ENCODE peak calls at places on chromosomes 2 and 18, in seven cellular contexts. V is mesendoderm, L is mesenchymal stem cell, G is H9, Q is IMR-90, C is trophoblast cell, J is H1. P is an unnamed sample.

GRCh38 chr2:33673937-33674336 is 74.8 kb upstream of the FAM98A start:
- DNase-seq in J (no peak), G (no peak), V (peak), Q (peak), C (no peak), L (peak), P (no peak)

GRCh38 chr18:77478619-77479018 is 229.0 kb downstream of the GALR1 start:
- DNase-seq in J (no peak), Q (no peak), L (no peak), G (no peak), V (peak), C (no peak), P (no peak)

GRCh38 chr2:219571311-219572236 is at the start of gene OBSL1:
- DNase-seq in Q (peak), C (peak), V (peak), G (peak), J (no peak), L (peak), P (peak)

GRCh38 chr2:189782221-189782671 is 1.9 kb downstream of the ORMDL1 start:
- DNase-seq in Q (peak), V (no peak), C (peak), G (no peak), L (peak), J (no peak), P (no peak)

GRCh38 chr18:470661-471501 is 29.6 kb downstream of the COLEC12 start:
- DNase-seq in C (no peak), V (no peak), L (peak), J (no peak), G (no peak), Q (peak), P (no peak)

GRCh38 chr18:13614701-13615288 is 111.6 kb downstream of the FAM210A start:
- DNase-seq in Q (no peak), J (no peak), V (no peak), L (no peak), C (no peak), G (no peak), P (no peak)

GRCh38 chr2:28604284-28604843 is 108.5 kb downstream of the PLB1 start:
- DNase-seq in C (peak), V (no peak), Q (no peak), L (no peak), J (no peak), G (no peak), P (no peak)

GRCh38 chr2:116674188-116674587 is 1140.3 kb upstream of the DDX18 start:
- DNase-seq in J (no peak), V (no peak), C (no peak), G (no peak), Q (no peak), L (no peak), P (no peak)

GRCh38 chr2:104889261-104890091 is 35.6 kb downstream of the POU3F3 start:
- DNase-seq in V (no peak), G (peak), C (no peak), Q (no peak), J (no peak), L (no peak), P (no peak)

GRCh38 chr2:226828164-226828563 is 7.7 kb upstream of the RHBDD1 start:
- DNase-seq in C (no peak), J (no peak), Q (peak), V (no peak), L (no peak), G (no peak), P (no peak)

GRCh38 chr2:25454824-25455611 is 113.3 kb upstream of the DNMT3A start:
- DNase-seq in C (no peak), G (no peak), L (no peak), V (peak), Q (peak), J (no peak), P (no peak)

GRCh38 chr2:8239402-8240127 is 442.3 kb upstream of the ID2 start:
- DNase-seq in L (peak), V (peak), J (peak), Q (peak), G (peak), C (no peak), P (no peak)

GRCh38 chr2:237980751-237981150 is 13.9 kb downstream of the UBE2F start:
- DNase-seq in Q (no peak), L (no peak), J (no peak), G (no peak), C (no peak), V (no peak), P (no peak)

GRCh38 chr2:143632751-143633374 is 503.6 kb downstream of the ARHGAP15 start:
- DNase-seq in L (peak), V (no peak), G (no peak), C (no peak), J (no peak), Q (no peak), P (no peak)

GRCh38 chr2:109185801-109186570 is 57.0 kb downstream of the SH3RF3 start:
- DNase-seq in J (no peak), Q (peak), G (no peak), C (no peak), V (no peak), L (no peak), P (no peak)

GRCh38 chr2:204315236-204315662 is 230.0 kb upstream of the PARD3B start:
- DNase-seq in J (no peak), V (no peak), G (no peak), C (no peak), Q (peak), L (no peak), P (no peak)

GRCh38 chr18:58288922-58289797 is 245.1 kb downstream of the NEDD4L start:
- DNase-seq in C (peak), V (peak), J (no peak), Q (peak), G (no peak), L (peak), P (no peak)

GRCh38 chr2:27701676-27702075 is 38.0 kb downstream of the SLC4A1AP start:
- DNase-seq in J (no peak), Q (no peak), L (no peak), V (no peak), C (no peak), G (no peak), P (no peak)

GRCh38 chr2:70946832-70947442 is 11.2 kb downstream of the ATP6V1B1 start:
- DNase-seq in C (peak), L (peak), Q (peak), J (no peak), G (peak), V (peak), P (peak)

GRCh38 chr2:224802407-224802806 is 86.2 kb upstream of the CCDC195 start:
- DNase-seq in J (no peak), Q (peak), L (peak), V (peak), C (no peak), G (peak), P (no peak)

GRCh38 chr18:54269924-54270844 is 867 bp downstream of the POLI start:
- DNase-seq in Q (peak), J (no peak), C (peak), L (peak), G (peak), V (peak), P (no peak)

GRCh38 chr2:76268928-76269327 is 558.2 kb upstream of the GCFC2 start:
- DNase-seq in V (no peak), C (no peak), G (no peak), J (no peak), L (peak), Q (peak), P (no peak)

GRCh38 chr2:31199206-31199605 is 18.1 kb downstream of the CAPN14 start:
- DNase-seq in L (no peak), Q (no peak), V (no peak), G (no peak), J (no peak), C (no peak), P (no peak)

GRCh38 chr2:207156451-207157161 is 9.1 kb downstream of the KLF7 start:
- DNase-seq in J (no peak), Q (no peak), L (no peak), G (no peak), V (no peak), C (no peak), P (no peak)

GRCh38 chr2:102686479-102687439 is 67.4 kb downstream of the SLC9A2 start:
- DNase-seq in Q (no peak), L (no peak), V (no peak), G (no peak), C (no peak), J (no peak), P (no peak)

GRCh38 chr18:76420888-76421287 is 74.2 kb downstream of the ZNF516 start:
- DNase-seq in C (no peak), J (no peak), L (no peak), Q (no peak), V (no peak), G (no peak), P (no peak)

GRCh38 chr2:15840173-15840572 is 100.2 kb upstream of the MYCN start:
- DNase-seq in Q (no peak), L (no peak), V (no peak), G (no peak), C (peak), J (no peak), P (no peak)

GRCh38 chr18:12840382-12840781 is 43.7 kb downstream of the PTPN2 start:
- DNase-seq in L (no peak), G (no peak), J (no peak), C (no peak), V (no peak), Q (no peak), P (no peak)

GRCh38 chr2:81645750-81646301 is 1341.3 kb upstream of the LRRTM1 start:
- DNase-seq in L (no peak), Q (no peak), G (no peak), C (no peak), J (no peak), V (no peak), P (no peak)

GRCh38 chr2:3460831-3461544 is 58.3 kb downstream of the ADI1 start:
- DNase-seq in L (no peak), Q (no peak), J (no peak), G (peak), C (no peak), V (no peak), P (no peak)

GRCh38 chr2:45130758-45131157 is 121.5 kb upstream of the SIX2 start:
- DNase-seq in V (no peak), G (no peak), L (no peak), Q (no peak), C (no peak), J (no peak), P (no peak)

GRCh38 chr2:7609556-7610323 is 692.5 kb downstream of the RNF144A start:
- DNase-seq in G (no peak), J (no peak), V (no peak), Q (no peak), C (no peak), L (no peak), P (no peak)

GRCh38 chr2:188524519-188525113 is 232.9 kb downstream of the GULP1 start:
- DNase-seq in G (no peak), L (peak), Q (peak), V (peak), J (no peak), C (peak), P (no peak)

GRCh38 chr2:201266629-201267028 is 6.3 kb downstream of the CASP8 start:
- DNase-seq in L (no peak), G (no peak), C (no peak), J (no peak), V (no peak), Q (no peak), P (no peak)

GRCh38 chr18:22167471-22168151 is 1.8 kb upstream of the GATA6 start:
- DNase-seq in Q (no peak), J (no peak), C (no peak), G (peak), V (peak), L (peak), P (peak)

GRCh38 chr2:75787532-75788132 is 76.9 kb upstream of the GCFC2 start:
- DNase-seq in L (peak), V (peak), G (no peak), J (no peak), C (no peak), Q (peak), P (peak)

GRCh38 chr2:231362785-231363184 is 32.7 kb upstream of the B3GNT7 start:
- DNase-seq in Q (no peak), J (no peak), G (no peak), V (no peak), L (no peak), C (no peak), P (no peak)
- H3K9ac ChIP-seq in Q (no peak), J (no peak), G (no peak), V (no peak), L (no peak), C (no peak), P (peak)

GRCh38 chr2:100941646-100942240 is 60.3 kb upstream of the RPL31 start:
- DNase-seq in C (peak), L (peak), J (no peak), V (no peak), Q (peak), G (no peak), P (no peak)
- H4K8ac ChIP-seq in C (no peak), L (no peak), J (no peak), V (no peak), Q (no peak), G (peak), P (no peak)

GRCh38 chr2:133241231-133241575 is 327.1 kb downstream of the NCKAP5 start:
- DNase-seq in J (no peak), G (no peak), L (peak), V (no peak), Q (peak), C (no peak), P (no peak)
- H3K9ac ChIP-seq in J (no peak), G (no peak), L (peak), V (no peak), Q (peak), C (no peak), P (no peak)

DNA sequence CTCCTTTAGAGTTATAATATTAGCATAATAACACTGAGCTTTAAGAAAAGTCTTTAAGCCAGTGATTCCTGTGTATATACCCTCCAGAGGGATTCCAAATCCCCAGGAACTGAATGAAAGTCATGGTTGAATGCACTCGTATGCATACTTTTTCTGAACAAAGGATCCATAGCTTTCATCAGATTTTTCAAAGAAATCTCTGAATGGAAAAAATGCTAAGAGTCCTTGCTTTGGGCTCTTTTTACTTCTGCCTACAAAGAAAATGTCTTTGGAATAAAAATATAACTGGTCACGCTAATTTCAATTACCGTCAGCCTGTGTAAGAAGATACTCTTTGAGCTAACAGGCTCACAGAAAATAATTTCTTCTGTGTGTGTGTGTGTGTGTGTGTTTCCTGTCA is 939.5 kb downstream of the ERBB4 start:
- DNase-seq in G (no peak), V (no peak), J (no peak), C (no peak), L (no peak), Q (no peak), P (no peak)
- H4K8ac ChIP-seq in G (no peak), V (no peak), J (no peak), C (no peak), L (no peak), Q (no peak), P (no peak)

DNA sequence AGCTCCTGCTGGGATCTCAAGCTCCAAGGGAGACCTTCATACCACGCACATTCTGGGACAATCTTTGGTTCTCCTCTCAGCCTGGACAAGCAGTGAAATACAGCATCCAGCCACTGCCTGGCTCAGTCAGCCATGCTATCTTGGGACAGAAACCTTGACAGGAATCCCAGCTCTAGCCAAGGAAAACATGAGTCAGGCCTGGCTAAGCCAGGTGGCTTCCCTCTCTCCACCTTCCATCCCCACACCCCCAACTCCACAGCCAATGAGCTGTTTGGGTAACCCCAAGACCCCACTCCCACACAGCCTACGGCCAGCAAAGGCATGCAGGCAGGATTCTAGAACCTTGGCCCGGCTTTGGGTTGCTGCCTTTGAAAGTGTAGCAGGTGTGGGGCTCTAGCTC is 64.9 kb downstream of the MCFD2 start:
- DNase-seq in V (no peak), Q (peak), G (no peak), L (peak), J (no peak), C (no peak), P (no peak)
- H3K9ac ChIP-seq in V (no peak), Q (peak), G (no peak), L (peak), J (no peak), C (no peak), P (no peak)

GRCh38 chr2:171289336-171289735 is 128.6 kb upstream of the TLK1 start:
- DNase-seq in V (no peak), C (no peak), Q (no peak), J (no peak), L (no peak), G (no peak), P (no peak)
- H4K8ac ChIP-seq in V (no peak), C (no peak), Q (peak), J (no peak), L (no peak), G (no peak), P (no peak)

P was measured in neuronal stem cell.